ENCODE peak calls at places on chromosomes 16 and 17, in four cellular contexts. One of them, this sample, is unnamed.

GRCh38 chr17:47013341-47013740 is 34.3 kb upstream of the RPRML start:
- DNase-seq in ovary: no peak
- DNase-seq in esophagus squamous epithelium: no peak
- DNase-seq in psoas muscle: no peak
- DNase-seq in this sample: no peak

GRCh38 chr17:37585066-37585465 is 24.2 kb downstream of the SYNRG start:
- DNase-seq in psoas muscle: no peak
- DNase-seq in ovary: no peak
- DNase-seq in esophagus squamous epithelium: no peak
- DNase-seq in this sample: no peak

GRCh38 chr16:57534337-57534880 is 2.0 kb downstream of the CCDC102A start:
- DNase-seq in esophagus squamous epithelium: no peak
- DNase-seq in psoas muscle: no peak
- DNase-seq in ovary: peak
- DNase-seq in this sample: no peak

GRCh38 chr16:60110531-60110930 is 1376.4 kb upstream of the GOT2 start:
- DNase-seq in psoas muscle: no peak
- DNase-seq in ovary: no peak
- DNase-seq in esophagus squamous epithelium: no peak
- DNase-seq in this sample: no peak

GRCh38 chr17:73199751-73200317 is 7.0 kb downstream of the COG1 start:
- DNase-seq in esophagus squamous epithelium: no peak
- DNase-seq in ovary: no peak
- DNase-seq in psoas muscle: no peak
- DNase-seq in this sample: no peak

GRCh38 chr17:48462946-48463345 is 32.9 kb upstream of the SKAP1 start:
- DNase-seq in esophagus squamous epithelium: no peak
- DNase-seq in psoas muscle: no peak
- DNase-seq in ovary: no peak
- DNase-seq in this sample: no peak

GRCh38 chr17:40339068-40339699 is 25.4 kb downstream of the GJD3 start:
- DNase-seq in esophagus squamous epithelium: no peak
- DNase-seq in psoas muscle: peak
- DNase-seq in ovary: no peak
- DNase-seq in this sample: no peak

GRCh38 chr16:80752563-80752962 is 51.8 kb downstream of the CDYL2 start:
- DNase-seq in ovary: no peak
- DNase-seq in esophagus squamous epithelium: no peak
- DNase-seq in psoas muscle: no peak
- DNase-seq in this sample: no peak

GRCh38 chr16:66551362-66551761 is 1.0 kb upstream of the CKLF start:
- DNase-seq in esophagus squamous epithelium: no peak
- DNase-seq in ovary: no peak
- DNase-seq in psoas muscle: peak
- DNase-seq in this sample: no peak

GRCh38 chr16:15961060-15961511 is 11.7 kb downstream of the ABCC1 start:
- DNase-seq in ovary: no peak
- DNase-seq in esophagus squamous epithelium: no peak
- DNase-seq in psoas muscle: no peak
- DNase-seq in this sample: no peak

GRCh38 chr16:74253146-74253545 is 43.5 kb upstream of the PSMD7 start:
- DNase-seq in psoas muscle: no peak
- DNase-seq in ovary: no peak
- DNase-seq in esophagus squamous epithelium: no peak
- DNase-seq in this sample: no peak

GRCh38 chr17:77928519-77929179 is 29.9 kb upstream of the TNRC6C start:
- DNase-seq in esophagus squamous epithelium: no peak
- DNase-seq in ovary: no peak
- DNase-seq in psoas muscle: no peak
- DNase-seq in this sample: no peak

GRCh38 chr16:78916928-78917545 is 683.5 kb downstream of the MAF start:
- DNase-seq in ovary: peak
- DNase-seq in esophagus squamous epithelium: no peak
- DNase-seq in psoas muscle: no peak
- DNase-seq in this sample: no peak

GRCh38 chr17:44258811-44259351 is 9.1 kb downstream of the SLC4A1 start:
- DNase-seq in esophagus squamous epithelium: no peak
- DNase-seq in psoas muscle: no peak
- DNase-seq in ovary: no peak
- DNase-seq in this sample: no peak

GRCh38 chr17:48604770-48605329 is at the start of gene HOXB6:
- DNase-seq in esophagus squamous epithelium: no peak
- DNase-seq in ovary: no peak
- DNase-seq in psoas muscle: no peak
- DNase-seq in this sample: no peak

GRCh38 chr17:81160306-81160705 is 5.0 kb upstream of the PVALEF start:
- DNase-seq in ovary: peak
- DNase-seq in psoas muscle: peak
- DNase-seq in esophagus squamous epithelium: no peak
- DNase-seq in this sample: peak

GRCh38 chr17:52036416-52036815 is 122.1 kb downstream of the CA10 start:
- DNase-seq in psoas muscle: no peak
- DNase-seq in esophagus squamous epithelium: no peak
- DNase-seq in ovary: no peak
- DNase-seq in this sample: no peak

GRCh38 chr16:56278196-56278855 is 87.0 kb downstream of the GNAO1 start:
- DNase-seq in ovary: no peak
- DNase-seq in psoas muscle: no peak
- DNase-seq in esophagus squamous epithelium: no peak
- DNase-seq in this sample: no peak

GRCh38 chr17:80649672-80650338 is 105.2 kb downstream of the RPTOR start:
- DNase-seq in ovary: no peak
- DNase-seq in psoas muscle: peak
- DNase-seq in esophagus squamous epithelium: no peak
- DNase-seq in this sample: peak

GRCh38 chr17:19371259-19372003 is 6.9 kb upstream of the MAPK7 start:
- DNase-seq in esophagus squamous epithelium: no peak
- DNase-seq in psoas muscle: no peak
- DNase-seq in ovary: no peak
- DNase-seq in this sample: no peak

GRCh38 chr17:82023447-82024241 is 539 bp downstream of the LRRC45 start:
- DNase-seq in psoas muscle: no peak
- DNase-seq in ovary: no peak
- DNase-seq in esophagus squamous epithelium: no peak
- DNase-seq in this sample: no peak

GRCh38 chr17:5011928-5012327 is 14.2 kb downstream of the KIF1C start:
- DNase-seq in psoas muscle: no peak
- DNase-seq in esophagus squamous epithelium: no peak
- DNase-seq in ovary: no peak
- DNase-seq in this sample: no peak

GRCh38 chr16:30142672-30143346 is 19.8 kb upstream of the MAPK3 start:
- DNase-seq in esophagus squamous epithelium: no peak
- DNase-seq in psoas muscle: no peak
- DNase-seq in ovary: no peak
- DNase-seq in this sample: no peak

GRCh38 chr17:79691931-79692330 is 38.8 kb upstream of the ENPP7 start:
- DNase-seq in esophagus squamous epithelium: no peak
- DNase-seq in ovary: peak
- DNase-seq in psoas muscle: peak
- DNase-seq in this sample: no peak

GRCh38 chr17:81429813-81430510 is 34.7 kb downstream of the BAHCC1 start:
- DNase-seq in psoas muscle: peak
- DNase-seq in ovary: peak
- DNase-seq in esophagus squamous epithelium: no peak
- DNase-seq in this sample: no peak

GRCh38 chr16:19182487-19182886 is 14.4 kb downstream of the SYT17 start:
- DNase-seq in esophagus squamous epithelium: no peak
- DNase-seq in psoas muscle: no peak
- DNase-seq in ovary: no peak
- DNase-seq in this sample: no peak

GRCh38 chr17:33750943-33751701 is 458.0 kb upstream of the ASIC2 start:
- DNase-seq in ovary: peak
- DNase-seq in psoas muscle: peak
- DNase-seq in esophagus squamous epithelium: no peak
- DNase-seq in this sample: peak

DNA sequence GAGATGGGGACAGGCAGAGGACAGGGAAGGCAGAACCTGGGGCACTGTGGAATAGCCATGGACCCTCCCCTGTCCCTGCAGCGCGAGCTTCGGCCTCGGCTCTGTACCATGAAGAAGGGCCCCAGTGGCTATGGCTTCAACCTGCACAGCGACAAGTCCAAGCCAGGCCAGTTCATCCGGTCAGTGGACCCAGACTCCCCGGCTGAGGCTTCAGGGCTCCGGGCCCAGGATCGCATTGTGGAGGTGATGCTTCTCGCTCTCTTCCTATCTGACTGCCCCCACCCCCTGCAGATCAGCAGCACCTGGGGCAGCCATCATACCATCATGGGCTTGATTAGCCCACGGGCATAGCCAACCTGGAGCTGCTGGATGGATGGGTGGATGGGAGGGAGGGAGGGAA is 13.5 kb downstream of the NHERF1 start:
- DNase-seq in ovary: no peak
- DNase-seq in psoas muscle: no peak
- DNase-seq in esophagus squamous epithelium: no peak
- DNase-seq in this sample: no peak
- H3K27ac ChIP-seq in ovary: no peak
- H3K27ac ChIP-seq in psoas muscle: no peak
- H3K27ac ChIP-seq in esophagus squamous epithelium: peak
- H3K27ac ChIP-seq in this sample: no peak

GRCh38 chr17:41777157-41777578 is 9.3 kb downstream of the JUP start:
- DNase-seq in psoas muscle: peak
- DNase-seq in esophagus squamous epithelium: no peak
- DNase-seq in ovary: peak
- DNase-seq in this sample: no peak
- TF ChIP-seq CTCF in psoas muscle: peak
- TF ChIP-seq CTCF in esophagus squamous epithelium: peak
- TF ChIP-seq CTCF in ovary: no peak
- TF ChIP-seq CTCF in this sample: no peak

DNA sequence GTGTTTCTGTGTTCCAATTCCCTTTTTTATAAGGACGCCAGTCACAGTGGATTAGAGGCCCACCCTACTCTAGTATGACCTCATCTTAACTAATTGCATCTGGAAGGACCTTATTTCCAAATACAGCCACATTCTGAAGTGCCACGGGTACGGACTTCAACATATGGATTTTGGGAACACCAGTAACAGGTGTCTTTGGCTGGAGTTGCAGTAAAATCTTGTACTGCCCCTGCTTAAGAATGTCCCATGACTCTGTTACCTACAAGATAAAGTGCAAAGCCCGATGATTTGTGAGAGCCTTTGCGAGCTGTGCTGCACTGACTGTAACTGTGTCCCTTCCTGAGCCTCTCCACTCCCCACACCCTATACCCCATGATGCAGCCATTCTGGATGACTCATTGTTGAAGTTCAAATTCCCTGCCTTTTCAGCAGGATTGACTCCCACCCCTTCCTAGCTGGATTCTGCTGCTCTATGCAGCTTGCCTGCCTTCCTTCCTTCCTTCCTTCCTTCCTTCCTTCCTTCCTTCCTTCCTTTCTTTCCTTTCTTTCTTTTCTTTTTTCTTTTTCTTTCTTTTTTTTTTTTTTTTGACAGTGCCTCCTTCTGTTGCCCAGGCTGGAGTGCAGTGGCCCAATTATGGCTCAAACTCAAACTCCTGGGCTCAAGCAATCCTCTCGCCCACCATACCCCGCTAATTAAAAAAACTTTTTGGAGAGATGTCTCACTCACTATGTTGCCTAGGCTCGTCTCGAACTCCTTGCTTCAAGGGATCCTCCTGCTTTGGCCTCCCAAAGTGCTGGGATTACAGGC is 2.1 kb downstream of the HCRT start:
- DNase-seq in ovary: no peak
- DNase-seq in esophagus squamous epithelium: no peak
- DNase-seq in psoas muscle: no peak
- DNase-seq in this sample: no peak
- H3K4me3 ChIP-seq in ovary: peak
- H3K4me3 ChIP-seq in esophagus squamous epithelium: peak
- H3K4me3 ChIP-seq in psoas muscle: peak
- H3K4me3 ChIP-seq in this sample: no peak

GRCh38 chr17:17151541-17151940 is 54.6 kb downstream of the PLD6 start:
- DNase-seq in esophagus squamous epithelium: no peak
- DNase-seq in psoas muscle: no peak
- DNase-seq in ovary: no peak
- DNase-seq in this sample: no peak
- H3K27ac ChIP-seq in esophagus squamous epithelium: peak
- H3K27ac ChIP-seq in psoas muscle: peak
- H3K27ac ChIP-seq in ovary: no peak
- H3K27ac ChIP-seq in this sample: peak

This sample was measured in lung.